ENCODE peak calls at places on chromosomes 3 and 15, in four cellular contexts. E is H1, N is GM12878, U is HepG2. A is an unnamed sample. For H3K36me3, the result is how much of the 10 kb centered on the place peaks cover.

GRCh38 chr3:24500806-24501205 is 6.2 kb upstream of the THRB start:
- DNase-seq in U (no peak), E (no peak), N (no peak), A (no peak)

GRCh38 chr3:162702768-162703385 is 1206.3 kb downstream of the OTOL1 start:
- DNase-seq in U (no peak), N (no peak), E (no peak), A (no peak)

GRCh38 chr3:33956211-33956610 is 157.8 kb downstream of the PDCD6IP start:
- DNase-seq in E (no peak), U (no peak), N (no peak), A (no peak)

GRCh38 chr3:17136251-17136721 is 251.5 kb downstream of the PLCL2 start:
- DNase-seq in E (no peak), U (no peak), N (no peak), A (no peak)

GRCh38 chr3:167876603-167877325 is 141.2 kb downstream of the SERPINI1 start:
- DNase-seq in U (no peak), N (no peak), E (no peak), A (no peak)

GRCh38 chr3:185822221-185822956 is 2.5 kb downstream of the IGF2BP2 start:
- DNase-seq in N (no peak), U (peak), E (no peak), A (no peak)

GRCh38 chr3:165784337-165784736 is 52.9 kb downstream of the BCHE start:
- DNase-seq in N (no peak), E (no peak), U (no peak), A (no peak)

GRCh38 chr3:79005084-79005483 is 762.7 kb downstream of the ROBO1 start:
- DNase-seq in E (no peak), U (no peak), N (no peak), A (no peak)

GRCh38 chr15:77002436-77002835 is 7.5 kb downstream of the PSTPIP1 start:
- DNase-seq in U (no peak), E (no peak), N (no peak), A (no peak)

GRCh38 chr3:193783166-193783896 is 190.3 kb downstream of the OPA1 start:
- DNase-seq in U (no peak), E (no peak), N (no peak), A (no peak)

GRCh38 chr3:51568041-51568440 is 29.5 kb downstream of the RAD54L2 start:
- DNase-seq in E (no peak), N (no peak), U (no peak), A (no peak)

GRCh38 chr15:37131639-37132038 is 31.3 kb upstream of the MEIS2 start:
- DNase-seq in U (no peak), N (no peak), E (no peak), A (no peak)

GRCh38 chr15:52180196-52180835 is 10.9 kb downstream of the GNB5 start:
- DNase-seq in U (no peak), N (no peak), E (no peak), A (no peak)

GRCh38 chr15:33098082-33099058 is 96.1 kb downstream of the FMN1 start:
- DNase-seq in U (no peak), N (no peak), E (no peak), A (no peak)

GRCh38 chr3:16673530-16673929 is 68.3 kb upstream of the DAZL start:
- DNase-seq in E (no peak), N (no peak), U (no peak), A (no peak)

GRCh38 chr3:67414740-67415139 is 239.7 kb downstream of the SUCLG2 start:
- DNase-seq in N (no peak), E (no peak), U (no peak), A (no peak)

GRCh38 chr3:36362216-36362615 is 18.1 kb upstream of the STAC start:
- DNase-seq in E (no peak), U (no peak), N (no peak), A (no peak)

GRCh38 chr3:32813180-32813579 is 4.6 kb upstream of the TRIM71 start:
- DNase-seq in N (peak), U (peak), E (no peak), A (no peak)

GRCh38 chr3:104425416-104425815 is 941.3 kb upstream of the ALCAM start:
- DNase-seq in U (no peak), N (no peak), E (no peak), A (no peak)

GRCh38 chr3:133466531-133467386 is 66.9 kb downstream of the BFSP2 start:
- DNase-seq in U (no peak), E (no peak), N (no peak), A (no peak)

GRCh38 chr15:40891810-40892448 is 2.3 kb upstream of the VPS18 start:
- DNase-seq in E (no peak), N (no peak), U (peak), A (no peak)

GRCh38 chr15:41928637-41929620 is 35.1 kb upstream of the SPTBN5 start:
- DNase-seq in N (peak), U (no peak), E (no peak), A (no peak)

GRCh38 chr15:66901336-66902100 is 163.9 kb upstream of the SMAD3 start:
- DNase-seq in U (no peak), E (no peak), N (no peak), A (no peak)

GRCh38 chr3:108103971-108104797 is 13.4 kb upstream of the CD47 start:
- DNase-seq in N (no peak), U (no peak), E (no peak), A (no peak)

GRCh38 chr15:70241561-70242320 is 144.0 kb upstream of the TLE3 start:
- DNase-seq in U (no peak), E (no peak), N (no peak), A (no peak)

GRCh38 chr15:57892181-57892580 is 173.3 kb downstream of the ALDH1A2 start:
- DNase-seq in U (no peak), E (no peak), N (no peak), A (no peak)

GRCh38 chr3:136343873-136344281 is 93.7 kb downstream of the PCCB start:
- DNase-seq in U (peak), N (no peak), E (no peak), A (no peak)

GRCh38 chr3:159928692-159929091 is 59.9 kb upstream of the IL12A start:
- DNase-seq in N (no peak), U (no peak), E (no peak), A (no peak)

GRCh38 chr3:29716213-29716612 is 435.3 kb downstream of the RBMS3 start:
- DNase-seq in N (no peak), E (no peak), U (no peak), A (no peak)

GRCh38 chr15:66739287-66739686 is 37.3 kb downstream of the SMAD6 start:
- DNase-seq in U (no peak), E (no peak), N (no peak), A (no peak)

GRCh38 chr3:144947895-144948294 is 976.3 kb downstream of the DIPK2A start:
- DNase-seq in N (no peak), U (no peak), E (no peak), A (no peak)

GRCh38 chr3:158384019-158384418 is 187.0 kb upstream of the MLF1 start:
- DNase-seq in N (no peak), U (no peak), E (no peak), A (no peak)

GRCh38 chr3:167700046-167700445 is 34.6 kb downstream of the PDCD10 start:
- DNase-seq in N (no peak), E (no peak), U (no peak), A (no peak)

DNA sequence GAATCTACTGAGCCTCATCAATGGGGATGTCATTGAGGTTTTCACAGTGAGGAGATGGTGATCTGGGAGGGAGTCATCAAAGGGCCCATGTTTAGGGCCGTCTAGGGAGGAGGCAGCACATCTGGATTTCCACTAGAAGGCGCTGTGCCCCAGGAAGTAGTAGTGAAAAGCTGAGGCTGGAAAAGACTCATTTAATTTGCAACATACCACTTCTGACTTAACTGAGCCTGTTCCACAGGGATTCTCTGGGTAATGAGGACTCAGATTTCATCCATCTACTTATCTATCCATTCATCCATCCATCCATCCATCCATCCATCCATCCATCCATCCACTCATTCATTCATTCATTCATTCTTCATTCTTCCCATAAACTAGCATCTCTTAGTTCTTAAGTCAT is 17.4 kb upstream of the SHF start:
- DNase-seq in E (no peak), U (peak), N (peak), A (no peak)
- TF ChIP-seq SUZ12 in E (no peak), U (no peak), N (no peak), A (no peak)

DNA sequence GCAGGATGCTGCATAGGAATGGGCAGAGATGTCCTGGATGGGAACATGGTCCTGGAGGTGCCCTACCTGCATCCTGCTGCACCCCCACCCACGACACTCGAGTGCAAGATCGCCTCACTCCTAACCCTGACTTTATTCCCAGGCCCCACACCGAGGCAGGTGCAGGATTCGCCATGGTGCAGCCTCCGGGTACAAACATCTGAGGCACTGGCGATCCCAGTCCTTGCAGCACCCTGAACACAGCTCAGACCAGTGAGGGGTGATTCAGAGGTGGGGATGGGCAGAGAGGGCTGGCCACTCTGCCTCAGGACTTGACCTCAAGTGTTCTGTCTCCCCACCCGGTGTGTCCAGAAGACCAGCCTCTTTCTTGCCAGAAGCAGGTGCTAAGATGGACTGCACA is 49.1 kb downstream of the KLF13 start:
- DNase-seq in E (no peak), U (no peak), N (no peak), A (no peak)
- H3K36me3 ChIP-seq in E (under half), U (under half), N (under half), A (under half)

DNA sequence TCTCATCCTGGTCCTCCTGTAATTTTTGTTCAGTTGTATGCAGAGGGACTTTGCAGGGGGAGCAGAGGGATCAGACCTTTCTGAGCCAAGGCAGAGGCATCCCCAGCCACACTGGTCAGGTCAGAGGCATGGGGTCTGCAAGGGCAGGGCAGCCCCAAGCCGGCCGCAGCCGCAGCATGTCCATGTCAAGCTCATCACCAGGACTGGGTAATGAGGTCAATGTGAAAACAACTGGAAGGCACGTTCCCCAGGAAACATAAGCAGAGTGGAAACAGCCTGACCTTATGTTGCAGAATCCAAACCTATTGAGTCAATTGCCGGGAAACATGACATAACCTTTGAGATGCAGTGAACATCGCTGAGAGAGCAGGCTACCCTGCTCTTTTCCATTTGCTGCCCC is 315.1 kb upstream of the IGF1R start:
- DNase-seq in U (no peak), E (no peak), N (no peak), A (no peak)
- TF ChIP-seq SUZ12 in U (no peak), E (no peak), N (no peak), A (no peak)

DNA sequence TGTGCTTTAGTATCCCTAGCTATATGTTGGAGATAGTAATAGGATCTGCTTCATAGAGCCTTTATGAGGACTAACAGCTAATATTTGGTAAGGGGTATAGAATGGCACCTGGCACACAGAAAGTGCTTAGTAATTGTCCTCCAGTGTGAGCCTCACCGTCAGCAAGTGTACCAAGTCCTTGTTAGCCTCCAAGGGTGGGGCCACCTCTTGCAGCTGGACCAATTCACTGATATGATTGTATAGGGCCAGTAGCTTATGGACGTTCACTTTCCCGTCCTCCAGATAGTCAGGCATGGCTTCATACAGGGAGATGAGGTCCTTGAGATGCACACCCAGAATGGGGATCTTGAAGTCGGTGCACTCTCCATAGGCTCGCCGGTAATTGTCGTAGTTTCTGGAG is 53.6 kb downstream of the FAM98B start:
- DNase-seq in E (no peak), N (no peak), U (no peak), A (no peak)
- H3K36me3 ChIP-seq in E (under half), N (under half), U (under half), A (under half)

GRCh38 chr3:188931531-188931930 is 240.2 kb upstream of the TPRG1 start:
- DNase-seq in E (no peak), U (no peak), N (no peak), A (no peak)
- TF ChIP-seq SUZ12 in E (no peak), U (no peak), N (no peak), A (no peak)

GRCh38 chr3:131009698-131010097 is 16.9 kb downstream of the ASTE1 start:
- DNase-seq in U (no peak), E (no peak), N (no peak), A (no peak)
- H3K36me3 ChIP-seq in U (under half), E (under half), N (under half), A (under half)

DNA sequence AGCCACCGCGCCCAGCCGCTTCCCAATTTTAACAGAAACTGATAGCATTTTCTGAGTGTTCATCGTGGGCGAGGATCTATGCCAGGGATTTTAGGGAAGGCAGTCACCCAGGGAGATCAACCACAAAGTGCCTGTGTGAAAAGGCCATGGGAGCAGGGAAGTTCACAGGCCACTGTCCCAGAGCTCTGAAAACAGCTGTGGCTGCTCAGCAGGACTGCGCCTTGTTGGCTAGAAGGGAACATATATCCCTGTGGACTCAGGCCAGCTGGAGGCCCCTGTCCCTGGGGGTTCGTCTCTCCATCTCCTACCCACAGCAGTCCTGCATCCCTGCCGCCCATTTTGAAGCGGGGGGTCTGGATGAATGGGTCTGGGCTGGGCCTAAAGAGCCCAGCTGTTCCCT is 27.8 kb downstream of the PPCDC start:
- DNase-seq in U (no peak), N (no peak), E (no peak), A (no peak)
- TF ChIP-seq SUZ12 in U (no peak), N (no peak), E (no peak), A (no peak)

DNA sequence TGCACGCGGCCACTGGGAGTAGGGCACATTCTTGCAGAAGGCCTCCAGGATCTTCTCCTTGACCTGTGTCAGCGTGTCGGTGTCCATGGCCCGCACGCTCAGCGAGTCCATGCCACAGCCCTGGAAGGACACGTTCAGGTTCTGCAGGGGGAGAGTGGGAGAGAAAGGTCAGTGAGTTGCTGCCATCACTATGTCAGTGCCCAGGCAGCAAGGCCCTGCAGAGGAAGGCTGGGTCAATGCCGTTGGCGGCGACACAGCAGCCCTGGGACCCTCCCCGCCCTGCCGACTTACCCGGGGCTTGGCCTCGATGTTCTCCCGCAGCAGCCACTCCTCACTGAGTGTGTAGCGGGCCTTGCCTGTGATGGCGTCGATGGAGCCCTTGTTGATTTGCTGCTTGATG is 19.8 kb downstream of the H1-8 start:
- DNase-seq in U (no peak), N (no peak), E (no peak), A (no peak)
- H3K36me3 ChIP-seq in U (under half), N (under half), E (under half), A (half or more)